ENCODE peak calls at places on chromosomes 3 and 15, in ten cellular contexts. One of them, this sample, is unnamed.

GRCh38 chr3:25505581-25505980 is 77.5 kb downstream of the RARB start:
- DNase-seq in type B pancreatic cell: no peak
- DNase-seq in dorsolateral prefrontal cortex: no peak
- DNase-seq in brain microvascular endothelial cell: no peak
- DNase-seq in astrocyte: no peak
- DNase-seq in Peyer's patch: no peak
- DNase-seq in PC-3: no peak
- DNase-seq in psoas muscle: no peak
- DNase-seq in NB4: no peak
- DNase-seq in fibroblast of villous mesenchyme: peak
- DNase-seq in this sample: no peak

GRCh38 chr15:92619380-92620101 is 36.0 kb downstream of the FAM174B start:
- DNase-seq in Peyer's patch: no peak
- DNase-seq in PC-3: no peak
- DNase-seq in dorsolateral prefrontal cortex: no peak
- DNase-seq in NB4: no peak
- DNase-seq in psoas muscle: no peak
- DNase-seq in astrocyte: peak
- DNase-seq in brain microvascular endothelial cell: peak
- DNase-seq in fibroblast of villous mesenchyme: peak
- DNase-seq in type B pancreatic cell: no peak
- DNase-seq in this sample: no peak

GRCh38 chr15:25830844-25831443 is 32.2 kb downstream of the ATP10A start:
- DNase-seq in dorsolateral prefrontal cortex: no peak
- DNase-seq in Peyer's patch: no peak
- DNase-seq in brain microvascular endothelial cell: peak
- DNase-seq in type B pancreatic cell: no peak
- DNase-seq in fibroblast of villous mesenchyme: peak
- DNase-seq in NB4: no peak
- DNase-seq in PC-3: peak
- DNase-seq in astrocyte: peak
- DNase-seq in psoas muscle: peak
- DNase-seq in this sample: no peak

GRCh38 chr15:50906954-50907865 is 1.3 kb upstream of the AP4E1 start:
- DNase-seq in dorsolateral prefrontal cortex: no peak
- DNase-seq in brain microvascular endothelial cell: no peak
- DNase-seq in PC-3: peak
- DNase-seq in NB4: peak
- DNase-seq in Peyer's patch: peak
- DNase-seq in type B pancreatic cell: no peak
- DNase-seq in astrocyte: no peak
- DNase-seq in psoas muscle: no peak
- DNase-seq in fibroblast of villous mesenchyme: no peak
- DNase-seq in this sample: peak

GRCh38 chr3:64674591-64675076 is 13.2 kb downstream of the ADAMTS9 start:
- DNase-seq in NB4: no peak
- DNase-seq in dorsolateral prefrontal cortex: no peak
- DNase-seq in type B pancreatic cell: no peak
- DNase-seq in brain microvascular endothelial cell: no peak
- DNase-seq in astrocyte: peak
- DNase-seq in fibroblast of villous mesenchyme: no peak
- DNase-seq in PC-3: no peak
- DNase-seq in psoas muscle: no peak
- DNase-seq in Peyer's patch: no peak
- DNase-seq in this sample: no peak

GRCh38 chr3:16828815-16829214 is 55.9 kb upstream of the PLCL2 start:
- DNase-seq in astrocyte: peak
- DNase-seq in type B pancreatic cell: no peak
- DNase-seq in PC-3: peak
- DNase-seq in NB4: peak
- DNase-seq in psoas muscle: no peak
- DNase-seq in dorsolateral prefrontal cortex: no peak
- DNase-seq in fibroblast of villous mesenchyme: peak
- DNase-seq in Peyer's patch: peak
- DNase-seq in brain microvascular endothelial cell: peak
- DNase-seq in this sample: peak

GRCh38 chr15:58307313-58307961 is 124.4 kb upstream of the LIPC start:
- DNase-seq in Peyer's patch: no peak
- DNase-seq in brain microvascular endothelial cell: no peak
- DNase-seq in psoas muscle: no peak
- DNase-seq in PC-3: no peak
- DNase-seq in astrocyte: peak
- DNase-seq in NB4: no peak
- DNase-seq in type B pancreatic cell: no peak
- DNase-seq in fibroblast of villous mesenchyme: peak
- DNase-seq in dorsolateral prefrontal cortex: no peak
- DNase-seq in this sample: no peak

GRCh38 chr3:188796122-188796631 is 375.6 kb upstream of the TPRG1 start:
- DNase-seq in type B pancreatic cell: no peak
- DNase-seq in fibroblast of villous mesenchyme: peak
- DNase-seq in PC-3: peak
- DNase-seq in dorsolateral prefrontal cortex: no peak
- DNase-seq in NB4: peak
- DNase-seq in astrocyte: peak
- DNase-seq in Peyer's patch: no peak
- DNase-seq in brain microvascular endothelial cell: peak
- DNase-seq in psoas muscle: no peak
- DNase-seq in this sample: peak

GRCh38 chr3:116112686-116113085 is 332.6 kb downstream of the LSAMP start:
- DNase-seq in astrocyte: peak
- DNase-seq in psoas muscle: no peak
- DNase-seq in Peyer's patch: no peak
- DNase-seq in fibroblast of villous mesenchyme: peak
- DNase-seq in PC-3: no peak
- DNase-seq in dorsolateral prefrontal cortex: no peak
- DNase-seq in type B pancreatic cell: no peak
- DNase-seq in NB4: no peak
- DNase-seq in brain microvascular endothelial cell: no peak
- DNase-seq in this sample: no peak

GRCh38 chr3:58216496-58217197 is 5.9 kb upstream of the DNASE1L3 start:
- DNase-seq in PC-3: peak
- DNase-seq in brain microvascular endothelial cell: no peak
- DNase-seq in dorsolateral prefrontal cortex: no peak
- DNase-seq in type B pancreatic cell: no peak
- DNase-seq in NB4: no peak
- DNase-seq in astrocyte: no peak
- DNase-seq in psoas muscle: no peak
- DNase-seq in fibroblast of villous mesenchyme: no peak
- DNase-seq in Peyer's patch: no peak
- DNase-seq in this sample: no peak

GRCh38 chr3:9080165-9080564 is 116.9 kb upstream of the RAD18 start:
- DNase-seq in brain microvascular endothelial cell: peak
- DNase-seq in Peyer's patch: no peak
- DNase-seq in fibroblast of villous mesenchyme: no peak
- DNase-seq in dorsolateral prefrontal cortex: no peak
- DNase-seq in psoas muscle: no peak
- DNase-seq in type B pancreatic cell: no peak
- DNase-seq in NB4: no peak
- DNase-seq in PC-3: peak
- DNase-seq in astrocyte: no peak
- DNase-seq in this sample: no peak

GRCh38 chr3:9081201-9081818 is 118.0 kb upstream of the RAD18 start:
- DNase-seq in fibroblast of villous mesenchyme: no peak
- DNase-seq in brain microvascular endothelial cell: no peak
- DNase-seq in dorsolateral prefrontal cortex: no peak
- DNase-seq in NB4: no peak
- DNase-seq in PC-3: no peak
- DNase-seq in psoas muscle: no peak
- DNase-seq in type B pancreatic cell: no peak
- DNase-seq in astrocyte: no peak
- DNase-seq in Peyer's patch: no peak
- DNase-seq in this sample: no peak

GRCh38 chr3:9079674-9080073 is 116.4 kb upstream of the RAD18 start:
- DNase-seq in fibroblast of villous mesenchyme: no peak
- DNase-seq in NB4: no peak
- DNase-seq in PC-3: peak
- DNase-seq in brain microvascular endothelial cell: peak
- DNase-seq in Peyer's patch: no peak
- DNase-seq in dorsolateral prefrontal cortex: no peak
- DNase-seq in type B pancreatic cell: no peak
- DNase-seq in astrocyte: no peak
- DNase-seq in psoas muscle: no peak
- DNase-seq in this sample: no peak

GRCh38 chr3:9076985-9077384 is 113.7 kb upstream of the RAD18 start:
- DNase-seq in NB4: no peak
- DNase-seq in fibroblast of villous mesenchyme: no peak
- DNase-seq in brain microvascular endothelial cell: no peak
- DNase-seq in astrocyte: no peak
- DNase-seq in PC-3: no peak
- DNase-seq in Peyer's patch: no peak
- DNase-seq in psoas muscle: no peak
- DNase-seq in dorsolateral prefrontal cortex: no peak
- DNase-seq in type B pancreatic cell: no peak
- DNase-seq in this sample: no peak

DNA sequence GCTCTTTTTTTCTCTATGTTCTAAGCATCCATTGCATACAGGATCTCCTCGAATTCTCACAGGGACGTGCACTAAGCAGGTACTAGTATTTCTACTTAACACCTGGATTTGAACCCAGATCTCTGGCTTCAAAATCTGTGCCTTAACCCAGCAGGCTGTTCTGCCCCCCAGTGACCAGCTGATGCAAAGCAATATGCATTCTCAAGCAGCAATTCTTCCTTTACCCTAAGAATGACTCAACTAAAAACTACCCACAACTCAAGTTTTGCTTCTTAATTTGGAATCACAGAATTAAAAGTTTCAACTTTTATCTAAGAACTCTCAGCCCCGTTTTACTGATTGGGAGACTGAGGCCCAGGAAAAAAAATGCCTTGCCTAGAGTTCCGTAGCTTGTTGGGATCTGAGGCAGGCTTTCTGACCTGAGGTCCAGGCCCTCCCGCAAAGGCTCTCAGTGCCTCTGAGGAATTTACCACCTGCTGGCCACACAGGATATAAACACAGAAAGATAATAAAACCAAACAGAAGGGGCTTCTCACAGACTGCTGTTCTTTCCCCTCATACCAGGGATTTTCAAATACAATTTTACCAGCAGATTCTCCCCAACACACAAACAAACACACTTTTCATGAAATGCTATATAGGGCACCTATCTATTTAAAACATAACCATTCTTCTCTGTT is 115.4 kb upstream of the RAD18 start:
- DNase-seq in fibroblast of villous mesenchyme: no peak
- DNase-seq in brain microvascular endothelial cell: no peak
- DNase-seq in dorsolateral prefrontal cortex: no peak
- DNase-seq in PC-3: peak
- DNase-seq in psoas muscle: no peak
- DNase-seq in astrocyte: no peak
- DNase-seq in NB4: no peak
- DNase-seq in Peyer's patch: no peak
- DNase-seq in type B pancreatic cell: no peak
- DNase-seq in this sample: no peak
- TF ChIP-seq CTCF in fibroblast of villous mesenchyme: no peak
- TF ChIP-seq CTCF in brain microvascular endothelial cell: peak
- TF ChIP-seq CTCF in dorsolateral prefrontal cortex: no peak
- TF ChIP-seq CTCF in PC-3: peak
- TF ChIP-seq CTCF in psoas muscle: no peak
- TF ChIP-seq CTCF in astrocyte: peak
- TF ChIP-seq CTCF in NB4: no peak
- TF ChIP-seq CTCF in Peyer's patch: no peak
- TF ChIP-seq CTCF in type B pancreatic cell: peak
- TF ChIP-seq CTCF in this sample: no peak

DNA sequence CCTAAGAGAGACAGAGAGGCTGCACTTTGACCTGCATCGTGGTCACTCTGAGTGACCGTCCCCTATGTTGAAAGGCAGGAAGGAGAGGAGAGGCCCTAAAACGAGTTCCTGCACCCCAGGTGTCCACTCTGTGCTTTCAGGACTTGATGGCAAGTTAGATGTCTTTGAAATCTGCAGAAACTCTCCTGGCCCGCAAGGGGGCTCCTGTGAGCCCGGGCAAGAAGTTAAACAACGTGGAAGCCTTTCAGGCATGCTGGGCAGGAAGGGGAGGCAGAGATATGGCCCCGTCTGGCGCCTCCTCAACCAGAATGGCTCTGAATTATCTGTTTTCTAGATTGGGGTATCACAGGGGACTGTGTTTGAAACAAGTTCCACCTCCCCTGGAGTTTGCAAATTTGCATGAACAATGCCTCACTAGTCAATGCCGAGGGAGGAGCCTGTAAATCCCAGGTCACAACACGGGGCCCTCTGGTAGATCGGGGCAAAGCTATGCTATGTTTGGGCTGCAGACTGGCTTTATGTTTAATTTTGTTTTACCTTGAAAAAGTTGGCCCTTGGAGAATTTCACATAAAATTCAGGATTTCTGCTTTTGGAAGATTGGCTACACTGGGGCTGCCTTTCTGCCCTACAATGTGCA is 9.8 kb downstream of the CTXND1 start:
- DNase-seq in psoas muscle: no peak
- DNase-seq in PC-3: peak
- DNase-seq in fibroblast of villous mesenchyme: peak
- DNase-seq in Peyer's patch: no peak
- DNase-seq in astrocyte: no peak
- DNase-seq in dorsolateral prefrontal cortex: no peak
- DNase-seq in type B pancreatic cell: peak
- DNase-seq in NB4: peak
- DNase-seq in brain microvascular endothelial cell: no peak
- DNase-seq in this sample: no peak
- TF ChIP-seq CTCF in psoas muscle: peak
- TF ChIP-seq CTCF in PC-3: peak
- TF ChIP-seq CTCF in fibroblast of villous mesenchyme: peak
- TF ChIP-seq CTCF in Peyer's patch: peak
- TF ChIP-seq CTCF in astrocyte: peak
- TF ChIP-seq CTCF in dorsolateral prefrontal cortex: peak
- TF ChIP-seq CTCF in type B pancreatic cell: peak
- TF ChIP-seq CTCF in NB4: peak
- TF ChIP-seq CTCF in brain microvascular endothelial cell: peak
- TF ChIP-seq CTCF in this sample: peak

DNA sequence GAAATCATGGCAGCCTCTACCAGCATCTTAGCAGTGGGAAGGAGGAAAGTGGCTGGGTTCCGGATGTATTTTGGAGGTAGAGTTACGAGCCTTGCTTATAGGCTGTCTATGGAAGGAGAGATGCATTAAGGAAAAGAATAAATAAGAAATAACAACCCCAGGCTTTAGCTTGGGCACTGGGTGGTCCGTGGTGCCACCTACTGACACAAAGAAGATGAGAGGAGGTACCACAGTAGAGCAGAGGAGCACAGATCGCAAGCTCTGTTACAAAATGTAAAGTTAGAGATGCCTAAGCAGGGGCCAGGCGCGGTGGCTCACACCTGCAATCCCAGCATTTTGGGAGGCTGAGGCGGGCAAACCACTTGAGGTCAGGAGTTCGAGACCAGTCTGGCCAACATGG is 74.8 kb downstream of the TMEM39A start:
- DNase-seq in fibroblast of villous mesenchyme: no peak
- DNase-seq in psoas muscle: no peak
- DNase-seq in brain microvascular endothelial cell: no peak
- DNase-seq in type B pancreatic cell: no peak
- DNase-seq in dorsolateral prefrontal cortex: no peak
- DNase-seq in astrocyte: no peak
- DNase-seq in NB4: no peak
- DNase-seq in PC-3: no peak
- DNase-seq in Peyer's patch: no peak
- DNase-seq in this sample: no peak
- TF ChIP-seq CTCF in fibroblast of villous mesenchyme: no peak
- TF ChIP-seq CTCF in psoas muscle: no peak
- TF ChIP-seq CTCF in brain microvascular endothelial cell: peak
- TF ChIP-seq CTCF in type B pancreatic cell: no peak
- TF ChIP-seq CTCF in dorsolateral prefrontal cortex: peak
- TF ChIP-seq CTCF in astrocyte: no peak
- TF ChIP-seq CTCF in NB4: no peak
- TF ChIP-seq CTCF in PC-3: peak
- TF ChIP-seq CTCF in Peyer's patch: peak
- TF ChIP-seq CTCF in this sample: no peak

GRCh38 chr15:32130823-32131222 is 100.5 kb downstream of the CHRNA7 start:
- DNase-seq in psoas muscle: no peak
- DNase-seq in dorsolateral prefrontal cortex: no peak
- DNase-seq in PC-3: no peak
- DNase-seq in type B pancreatic cell: no peak
- DNase-seq in astrocyte: no peak
- DNase-seq in Peyer's patch: no peak
- DNase-seq in NB4: no peak
- DNase-seq in brain microvascular endothelial cell: no peak
- DNase-seq in fibroblast of villous mesenchyme: no peak
- DNase-seq in this sample: no peak
- TF ChIP-seq CTCF in psoas muscle: no peak
- TF ChIP-seq CTCF in dorsolateral prefrontal cortex: no peak
- TF ChIP-seq CTCF in PC-3: peak
- TF ChIP-seq CTCF in type B pancreatic cell: peak
- TF ChIP-seq CTCF in astrocyte: no peak
- TF ChIP-seq CTCF in Peyer's patch: no peak
- TF ChIP-seq CTCF in NB4: no peak
- TF ChIP-seq CTCF in brain microvascular endothelial cell: no peak
- TF ChIP-seq CTCF in fibroblast of villous mesenchyme: no peak
- TF ChIP-seq CTCF in this sample: no peak